ENCODE peak calls at places on chromosomes 7 and 10, in six cellular contexts. X is heart left ventricle; E is CD8-positive, alpha-beta T cell; B is fibroblast of villous mesenchyme; S is thoracic aorta; A is fibroblast of lung. V is an unnamed sample.

GRCh38 chr10:63642808-63643207 is 121.6 kb downstream of the REEP3 start:
- DNase-seq in A (no peak), X (no peak), E (no peak), B (no peak), S (no peak), V (no peak)

GRCh38 chr10:102322914-102323313 is 72.6 kb upstream of the NFKB2 start:
- DNase-seq in B (no peak), E (peak), A (peak), S (no peak), X (no peak), V (no peak)

GRCh38 chr10:125344573-125345121 is 184.3 kb upstream of the CTBP2 start:
- DNase-seq in E (no peak), B (no peak), A (no peak), X (no peak), S (no peak), V (no peak)

GRCh38 chr10:78433063-78433717 is 399.5 kb downstream of the RPS24 start:
- DNase-seq in A (no peak), E (no peak), S (no peak), X (no peak), B (no peak), V (no peak)

GRCh38 chr7:96591159-96591899 is 118.3 kb downstream of the SEM1 start:
- DNase-seq in E (no peak), A (no peak), S (no peak), B (no peak), X (no peak), V (no peak)

GRCh38 chr7:53504914-53505313 is 469.5 kb downstream of the POM121L12 start:
- DNase-seq in E (no peak), X (no peak), A (no peak), B (no peak), S (no peak), V (no peak)

GRCh38 chr7:28509256-28510021 is 97.1 kb downstream of the CREB5 start:
- DNase-seq in A (peak), X (peak), B (no peak), E (no peak), S (no peak), V (no peak)

GRCh38 chr10:16867990-16868389 is 50.8 kb upstream of the RSU1 start:
- DNase-seq in B (no peak), X (no peak), S (no peak), A (peak), E (no peak), V (no peak)

GRCh38 chr7:103592187-103592586 is 146.2 kb upstream of the SLC26A5 start:
- DNase-seq in X (no peak), E (no peak), B (no peak), A (no peak), S (no peak), V (no peak)

GRCh38 chr10:49139000-49139865 is 5.4 kb upstream of the FAM170B start:
- DNase-seq in A (peak), B (peak), X (no peak), S (no peak), E (no peak), V (no peak)

GRCh38 chr7:23234569-23235296 is 11.8 kb upstream of the GPNMB start:
- DNase-seq in B (no peak), S (no peak), X (no peak), A (no peak), E (no peak), V (no peak)

GRCh38 chr10:109259293-109259692 is 664.0 kb downstream of the XPNPEP1 start:
- DNase-seq in S (no peak), B (peak), X (no peak), A (peak), E (no peak), V (no peak)

GRCh38 chr7:158815046-158815445 is 14.3 kb downstream of the ESYT2 start:
- DNase-seq in E (no peak), A (peak), B (peak), X (peak), S (no peak), V (no peak)

GRCh38 chr10:133438711-133439273 is 14.4 kb upstream of the SPRN start:
- DNase-seq in B (peak), X (no peak), E (no peak), A (no peak), S (no peak), V (no peak)

GRCh38 chr10:74738985-74739567 is 87.3 kb upstream of the KAT6B start:
- DNase-seq in B (peak), S (no peak), E (peak), A (peak), X (no peak), V (no peak)

GRCh38 chr10:33878238-33878637 is 543.8 kb upstream of the NRP1 start:
- DNase-seq in X (no peak), S (no peak), A (no peak), B (no peak), E (no peak), V (no peak)

GRCh38 chr10:100370561-100370975 is 23.5 kb downstream of the SCD start:
- DNase-seq in E (no peak), S (no peak), X (no peak), A (peak), B (peak), V (no peak)

GRCh38 chr7:11170863-11171568 is 197.3 kb downstream of the PHF14 start:
- DNase-seq in S (no peak), A (no peak), B (no peak), X (no peak), E (no peak), V (no peak)

GRCh38 chr10:101222683-101223273 is 6.5 kb downstream of the LBX1 start:
- DNase-seq in X (no peak), A (no peak), B (no peak), S (no peak), E (no peak), V (peak)

GRCh38 chr10:88879754-88880286 is at the start of gene STAMBPL1:
- DNase-seq in S (no peak), B (peak), X (peak), E (peak), A (no peak), V (no peak)

GRCh38 chr7:40469481-40469880 is 334.7 kb downstream of the SUGCT start:
- DNase-seq in S (no peak), A (peak), B (peak), X (no peak), E (no peak), V (no peak)

GRCh38 chr7:77338883-77339629 is 77.1 kb downstream of the GSAP start:
- DNase-seq in X (no peak), B (peak), A (no peak), S (no peak), E (no peak), V (no peak)

GRCh38 chr7:80882213-80882801 is 36.5 kb downstream of the SEMA3C start:
- DNase-seq in E (no peak), A (peak), X (no peak), B (no peak), S (no peak), V (no peak)

GRCh38 chr7:41135511-41135910 is 567.4 kb downstream of the INHBA start:
- DNase-seq in B (no peak), E (no peak), X (no peak), A (no peak), S (no peak), V (no peak)

GRCh38 chr10:28637346-28637745 is 40.0 kb upstream of the BAMBI start:
- DNase-seq in S (no peak), A (no peak), E (no peak), X (no peak), B (no peak), V (no peak)

GRCh38 chr10:50990568-50991495 is 83.5 kb upstream of the PRKG1 start:
- DNase-seq in A (peak), S (peak), B (peak), E (no peak), X (peak), V (peak)

GRCh38 chr7:120079704-120080103 is 193.3 kb upstream of the KCND2 start:
- DNase-seq in B (peak), S (no peak), E (no peak), X (no peak), A (no peak), V (no peak)

GRCh38 chr7:36006656-36007229 is 146.3 kb upstream of the EEPD1 start:
- DNase-seq in B (no peak), X (no peak), S (no peak), A (no peak), E (no peak), V (no peak)

GRCh38 chr10:105585215-105585614 is 944.1 kb downstream of the SORCS3 start:
- DNase-seq in E (no peak), A (no peak), X (no peak), B (no peak), S (no peak), V (no peak)

GRCh38 chr7:84232653-84233052 is 38.1 kb upstream of the SEMA3A start:
- DNase-seq in X (no peak), A (peak), E (no peak), B (peak), S (no peak), V (no peak)
- TF ChIP-seq CTCF in X (no peak), A (peak), E (no peak), B (peak), S (no peak), V (no peak)

GRCh38 chr7:17944720-17945119 is 4.4 kb upstream of the SNX13 start:
- DNase-seq in X (no peak), A (no peak), S (no peak), B (no peak), E (no peak), V (no peak)
- TF ChIP-seq CTCF in X (no peak), A (no peak), S (no peak), B (no peak), E (peak), V (no peak)

GRCh38 chr7:106779877-106780276 is 85.2 kb upstream of the PIK3CG start:
- DNase-seq in S (no peak), A (no peak), B (no peak), E (no peak), X (no peak), V (peak)
- TF ChIP-seq CTCF in S (no peak), A (no peak), B (no peak), E (no peak), X (no peak), V (no peak)

GRCh38 chr10:7230036-7230435 is 180.8 kb downstream of the SFMBT2 start:
- DNase-seq in B (no peak), X (no peak), E (no peak), A (no peak), S (no peak), V (no peak)
- TF ChIP-seq CTCF in B (no peak), X (no peak), E (no peak), A (no peak), S (no peak), V (no peak)

DNA sequence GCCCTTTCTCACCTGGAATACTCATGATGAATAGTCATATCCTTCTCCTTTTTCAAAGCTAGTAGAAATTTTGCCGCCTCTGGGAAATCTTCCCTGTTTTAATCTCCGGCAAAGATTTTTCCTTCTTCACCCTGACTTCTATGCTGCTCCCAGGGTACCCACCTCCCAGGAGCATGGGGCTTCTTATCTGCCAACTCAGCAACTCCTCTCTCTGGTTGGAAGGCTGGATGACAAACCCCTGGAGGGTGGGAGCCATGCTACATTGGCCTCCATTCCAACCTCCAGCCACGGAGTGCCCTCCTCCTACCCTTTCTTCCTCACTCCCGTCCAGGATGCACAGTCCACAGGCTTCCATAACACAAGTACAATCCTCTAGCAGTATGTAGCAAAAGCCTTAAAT is 19.9 kb downstream of the NEUROG3 start:
- DNase-seq in E (no peak), A (no peak), B (no peak), X (no peak), S (no peak), V (no peak)
- TF ChIP-seq CTCF in E (no peak), A (no peak), B (no peak), X (no peak), S (no peak), V (no peak)

GRCh38 chr7:44228571-44229350 is 28.0 kb downstream of the YKT6 start:
- DNase-seq in A (no peak), S (no peak), X (no peak), E (no peak), B (no peak), V (no peak)

GRCh38 chr7:44229546-44230105 is 28.8 kb downstream of the YKT6 start:
- DNase-seq in B (no peak), X (no peak), S (no peak), E (no peak), A (no peak), V (no peak)

GRCh38 chr7:44232396-44232795 is 31.6 kb downstream of the YKT6 start:
- DNase-seq in E (no peak), A (no peak), B (no peak), S (no peak), X (no peak), V (no peak)

GRCh38 chr7:44232900-44233715 is 32.3 kb downstream of the YKT6 start:
- DNase-seq in X (no peak), A (no peak), E (no peak), S (no peak), B (no peak), V (no peak)

DNA sequence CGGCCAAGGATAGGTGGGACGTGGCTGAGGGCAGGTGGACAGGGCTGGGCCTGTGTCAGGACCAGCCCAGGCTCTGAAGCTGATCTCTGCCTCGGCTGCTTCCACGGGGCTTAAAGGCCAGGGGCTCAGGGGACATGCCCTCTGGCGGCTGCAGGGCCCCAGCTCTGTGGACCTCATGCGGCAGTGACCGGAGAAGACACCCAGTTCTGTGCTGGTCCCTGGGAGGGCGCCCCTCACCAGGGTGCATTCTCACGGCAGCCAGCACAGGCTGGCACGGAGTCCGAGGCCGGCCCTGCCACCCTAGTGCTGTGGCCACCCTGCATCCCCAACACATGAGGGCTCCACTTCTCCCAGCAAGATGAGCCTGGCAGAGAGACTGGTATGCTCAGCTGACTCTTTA is 30.3 kb downstream of the YKT6 start:
- DNase-seq in B (no peak), S (no peak), X (no peak), E (no peak), A (no peak), V (no peak)
- TF ChIP-seq CTCF in B (no peak), S (no peak), X (no peak), E (no peak), A (no peak), V (no peak)